ENCODE peak calls at places on chromosomes 11 and 22, in seven cellular contexts. One of them, this sample, is unnamed.
A peak's percentile ranks its signal among the peaks of the same experiment; 100 is the strongest.

GRCh38 chr22:47056776-47057470 is 294.5 kb downstream of the TBC1D22A start:
- DNase-seq in stimulated activated CD4-positive, alpha-beta T cell treated with anti-CD3 and anti-CD28 coated beads, Interleukin-15, amount 100 ng/mL, for 1 hour: no peak
- DNase-seq in endothelial cell: no peak
- DNase-seq in NCI-H2081 treated with DMSO at 0.1 percent for 48 hours: no peak
- DNase-seq in NCI-H1417: no peak
- DNase-seq in HL-60: no peak
- DNase-seq in AG08396: no peak
- DNase-seq in this sample: no peak

GRCh38 chr11:134645576-134645975 is 233.5 kb upstream of the B3GAT1 start:
- DNase-seq in AG08396: no peak
- DNase-seq in NCI-H1417: no peak
- DNase-seq in HL-60: no peak
- DNase-seq in stimulated activated CD4-positive, alpha-beta T cell treated with anti-CD3 and anti-CD28 coated beads, Interleukin-15, amount 100 ng/mL, for 1 hour: no peak
- DNase-seq in NCI-H2081 treated with DMSO at 0.1 percent for 48 hours: no peak
- DNase-seq in endothelial cell: no peak
- DNase-seq in this sample: no peak

GRCh38 chr11:128513915-128514681 is 73.3 kb downstream of the ETS1 start:
- DNase-seq in endothelial cell: no peak
- DNase-seq in HL-60: no peak
- DNase-seq in stimulated activated CD4-positive, alpha-beta T cell treated with anti-CD3 and anti-CD28 coated beads, Interleukin-15, amount 100 ng/mL, for 1 hour: no peak
- DNase-seq in AG08396: no peak
- DNase-seq in NCI-H2081 treated with DMSO at 0.1 percent for 48 hours: no peak
- DNase-seq in NCI-H1417: no peak
- DNase-seq in this sample: no peak

GRCh38 chr11:69199583-69200295 is 44.0 kb downstream of the SMIM38 start:
- DNase-seq in HL-60: no peak
- DNase-seq in endothelial cell: no peak
- DNase-seq in NCI-H2081 treated with DMSO at 0.1 percent for 48 hours: no peak
- DNase-seq in stimulated activated CD4-positive, alpha-beta T cell treated with anti-CD3 and anti-CD28 coated beads, Interleukin-15, amount 100 ng/mL, for 1 hour: no peak
- DNase-seq in AG08396: no peak
- DNase-seq in NCI-H1417: no peak
- DNase-seq in this sample: no peak

GRCh38 chr11:1177771-1178090 is 20.0 kb downstream of the MUC5AC start:
- DNase-seq in NCI-H2081 treated with DMSO at 0.1 percent for 48 hours: no peak
- DNase-seq in AG08396: no peak
- DNase-seq in NCI-H1417: no peak
- DNase-seq in HL-60: no peak
- DNase-seq in endothelial cell: no peak
- DNase-seq in stimulated activated CD4-positive, alpha-beta T cell treated with anti-CD3 and anti-CD28 coated beads, Interleukin-15, amount 100 ng/mL, for 1 hour: no peak
- DNase-seq in this sample: no peak

GRCh38 chr22:24445481-24446290 is 18.3 kb downstream of the ADORA2A start:
- DNase-seq in NCI-H1417: no peak
- DNase-seq in NCI-H2081 treated with DMSO at 0.1 percent for 48 hours: no peak
- DNase-seq in stimulated activated CD4-positive, alpha-beta T cell treated with anti-CD3 and anti-CD28 coated beads, Interleukin-15, amount 100 ng/mL, for 1 hour: no peak
- DNase-seq in AG08396: no peak
- DNase-seq in endothelial cell: no peak
- DNase-seq in HL-60: no peak
- DNase-seq in this sample: no peak

GRCh38 chr22:44671742-44672141 is 30.3 kb upstream of the PRR5 start:
- DNase-seq in NCI-H2081 treated with DMSO at 0.1 percent for 48 hours: no peak
- DNase-seq in NCI-H1417: no peak
- DNase-seq in AG08396: no peak
- DNase-seq in stimulated activated CD4-positive, alpha-beta T cell treated with anti-CD3 and anti-CD28 coated beads, Interleukin-15, amount 100 ng/mL, for 1 hour: no peak
- DNase-seq in HL-60: peak; percentile 52
- DNase-seq in endothelial cell: no peak
- DNase-seq in this sample: no peak

GRCh38 chr11:68610452-68611116 is 73.8 kb upstream of the GAL start:
- DNase-seq in stimulated activated CD4-positive, alpha-beta T cell treated with anti-CD3 and anti-CD28 coated beads, Interleukin-15, amount 100 ng/mL, for 1 hour: no peak
- DNase-seq in NCI-H2081 treated with DMSO at 0.1 percent for 48 hours: no peak
- DNase-seq in endothelial cell: no peak
- DNase-seq in NCI-H1417: no peak
- DNase-seq in AG08396: no peak
- DNase-seq in HL-60: no peak
- DNase-seq in this sample: no peak

GRCh38 chr11:123525072-123525471 is 95.0 kb downstream of the GRAMD1B start:
- DNase-seq in stimulated activated CD4-positive, alpha-beta T cell treated with anti-CD3 and anti-CD28 coated beads, Interleukin-15, amount 100 ng/mL, for 1 hour: no peak
- DNase-seq in HL-60: no peak
- DNase-seq in AG08396: no peak
- DNase-seq in endothelial cell: no peak
- DNase-seq in NCI-H1417: no peak
- DNase-seq in NCI-H2081 treated with DMSO at 0.1 percent for 48 hours: no peak
- DNase-seq in this sample: no peak

GRCh38 chr11:70066628-70067027 is 11.5 kb upstream of the ANO1 start:
- DNase-seq in NCI-H1417: no peak
- DNase-seq in AG08396: no peak
- DNase-seq in stimulated activated CD4-positive, alpha-beta T cell treated with anti-CD3 and anti-CD28 coated beads, Interleukin-15, amount 100 ng/mL, for 1 hour: no peak
- DNase-seq in NCI-H2081 treated with DMSO at 0.1 percent for 48 hours: no peak
- DNase-seq in endothelial cell: no peak
- DNase-seq in HL-60: no peak
- DNase-seq in this sample: no peak

GRCh38 chr11:11535611-11536010 is 86.2 kb downstream of the GALNT18 start:
- DNase-seq in endothelial cell: peak; percentile 47
- DNase-seq in NCI-H1417: no peak
- DNase-seq in AG08396: no peak
- DNase-seq in HL-60: no peak
- DNase-seq in NCI-H2081 treated with DMSO at 0.1 percent for 48 hours: peak; percentile 71
- DNase-seq in stimulated activated CD4-positive, alpha-beta T cell treated with anti-CD3 and anti-CD28 coated beads, Interleukin-15, amount 100 ng/mL, for 1 hour: no peak
- DNase-seq in this sample: no peak

GRCh38 chr11:111663820-111664219 is 61.6 kb downstream of the SIK2 start:
- DNase-seq in endothelial cell: no peak
- DNase-seq in NCI-H2081 treated with DMSO at 0.1 percent for 48 hours: no peak
- DNase-seq in HL-60: no peak
- DNase-seq in stimulated activated CD4-positive, alpha-beta T cell treated with anti-CD3 and anti-CD28 coated beads, Interleukin-15, amount 100 ng/mL, for 1 hour: no peak
- DNase-seq in AG08396: no peak
- DNase-seq in NCI-H1417: no peak
- DNase-seq in this sample: no peak